ENCODE peak calls at places on chromosomes 2 and 18, in four cellular contexts. M is T-helper 1 cell, T is SHP77 treated with DMSO at 0.1 percent for 48 hours, D is PC-3. X is an unnamed sample.

GRCh38 chr2:102194609-102195268 is 7.9 kb downstream of the IL1RL2 start:
- DNase-seq in T (no peak), M (no peak), D (no peak), X (no peak)

GRCh38 chr18:68507781-68508180 is 207.1 kb downstream of the TMX3 start:
- DNase-seq in T (no peak), D (no peak), M (no peak), X (no peak)

GRCh38 chr2:71891155-71891554 is 256.5 kb downstream of the CYP26B1 start:
- DNase-seq in M (no peak), T (no peak), D (no peak), X (no peak)

GRCh38 chr2:96608459-96609455 is 29.4 kb downstream of the KANSL3 start:
- DNase-seq in T (no peak), M (no peak), D (no peak), X (peak; percentile 79)

GRCh38 chr2:127407091-127407490 is 11.1 kb upstream of the PROC start:
- DNase-seq in D (no peak), M (no peak), T (no peak), X (no peak)

GRCh38 chr2:31319391-31320175 is 85.6 kb downstream of the EHD3 start:
- DNase-seq in D (no peak), M (peak; percentile 67), T (no peak), X (peak; percentile 53)

GRCh38 chr2:239305222-239305575 is 95.6 kb downstream of the HDAC4 start:
- DNase-seq in T (no peak), M (no peak), D (no peak), X (no peak)

GRCh38 chr2:128496700-128497099 is 178.0 kb upstream of the HS6ST1 start:
- DNase-seq in T (no peak), D (no peak), M (no peak), X (no peak)

GRCh38 chr2:168550670-168551069 is 94.6 kb downstream of the CERS6 start:
- DNase-seq in M (no peak), T (no peak), D (no peak), X (no peak)

GRCh38 chr2:181234429-181235410 is 222.5 kb upstream of the ITGA4 start:
- DNase-seq in T (no peak), D (no peak), M (no peak), X (no peak)

GRCh38 chr18:56469582-56469981 is 168.8 kb downstream of the TXNL1 start:
- DNase-seq in T (no peak), D (peak; percentile 86), M (no peak), X (no peak)

GRCh38 chr2:107002735-107003134 is 116.8 kb upstream of the ST6GAL2 start:
- DNase-seq in D (peak; percentile 88), T (no peak), M (no peak), X (peak; percentile 21)

GRCh38 chr2:41903746-41904145 is 144.1 kb upstream of the PKDCC start:
- DNase-seq in M (no peak), T (no peak), D (no peak), X (no peak)

GRCh38 chr18:27608742-27609141 is 423.6 kb upstream of the CHST9 start:
- DNase-seq in M (no peak), T (no peak), D (peak; percentile 37), X (peak; percentile 36)

GRCh38 chr18:49597556-49597955 is 35.7 kb downstream of the LIPG start:
- DNase-seq in M (no peak), T (no peak), D (no peak), X (peak; percentile 14)

GRCh38 chr2:180124273-180124881 is 117.3 kb upstream of the CWC22 start:
- DNase-seq in D (peak; percentile 84), T (peak; percentile 9), M (peak; percentile 33), X (peak; percentile 74)

GRCh38 chr18:70221911-70222278 is 16.4 kb upstream of the RTTN start:
- DNase-seq in D (no peak), M (no peak), T (no peak), X (no peak)

GRCh38 chr2:37554157-37554515 is 117.3 kb downstream of the CDC42EP3 start:
- DNase-seq in D (no peak), T (no peak), M (no peak), X (no peak)

GRCh38 chr18:28718696-28719095 is 541.8 kb upstream of the CDH2 start:
- DNase-seq in T (no peak), D (no peak), M (no peak), X (no peak)

GRCh38 chr18:9290171-9290570 is 44.4 kb upstream of the TWSG1 start:
- DNase-seq in D (no peak), T (no peak), M (no peak), X (no peak)

GRCh38 chr2:168874368-168875005 is 15.7 kb downstream of the SPC25 start:
- DNase-seq in D (no peak), T (no peak), M (no peak), X (no peak)

GRCh38 chr18:21534327-21534726 is 66.2 kb downstream of the ESCO1 start:
- DNase-seq in D (peak; percentile 50), M (no peak), T (no peak), X (no peak)

GRCh38 chr2:37109523-37109922 is 25.2 kb downstream of the GPATCH11 start:
- DNase-seq in T (no peak), D (no peak), M (no peak), X (no peak)

GRCh38 chr2:108182489-108182888 is 57.3 kb upstream of the SULT1C3 start:
- DNase-seq in M (no peak), T (peak; percentile 69), D (peak; percentile 68), X (peak; percentile 62)

GRCh38 chr18:47191956-47192355 is 15.8 kb upstream of the IER3IP1 start:
- DNase-seq in M (no peak), T (no peak), D (peak; percentile 26), X (peak; percentile 34)

GRCh38 chr2:156935611-156936010 is 321.9 kb upstream of the GALNT5 start:
- DNase-seq in M (no peak), T (peak; percentile 17), D (peak; percentile 98), X (no peak)

GRCh38 chr2:237201461-237202287 is 116.0 kb downstream of the COPS8 start:
- DNase-seq in D (peak; percentile 96), M (no peak), T (no peak), X (peak; percentile 98)

GRCh38 chr2:42755161-42755900 is 8.6 kb downstream of the OXER1 start:
- DNase-seq in D (no peak), M (no peak), T (no peak), X (no peak)

GRCh38 chr2:219057709-219058540 is 2.8 kb downstream of the IHH start:
- DNase-seq in D (peak; percentile 72), M (peak; percentile 71), T (peak; percentile 62), X (peak; percentile 70)

GRCh38 chr2:42850016-42850805 is 57.8 kb upstream of the HAAO start:
- DNase-seq in M (no peak), T (no peak), D (no peak), X (no peak)

X was measured in ELR.